ENCODE peak calls at places on chromosomes 6 and 20, in eight cellular contexts. One of them, this sample, is unnamed.

GRCh38 chr20:49245921-49246740 is 26.9 kb downstream of the DDX27 start:
- DNase-seq in BJ: no peak
- DNase-seq in fibroblast of the aortic adventitia: peak
- DNase-seq in Panc1: peak
- DNase-seq in neural crest cell: no peak
- DNase-seq in fibroblast of lung: peak
- DNase-seq in HCT116: peak
- DNase-seq in lower leg skin: no peak
- DNase-seq in this sample: no peak

GRCh38 chr20:12723811-12724210 is 285.0 kb upstream of the SPTLC3 start:
- DNase-seq in lower leg skin: no peak
- DNase-seq in neural crest cell: no peak
- DNase-seq in BJ: no peak
- DNase-seq in fibroblast of the aortic adventitia: no peak
- DNase-seq in HCT116: no peak
- DNase-seq in Panc1: no peak
- DNase-seq in fibroblast of lung: no peak
- DNase-seq in this sample: no peak

GRCh38 chr6:89938014-89938413 is 43.7 kb downstream of the GJA10 start:
- DNase-seq in BJ: no peak
- DNase-seq in lower leg skin: no peak
- DNase-seq in fibroblast of the aortic adventitia: no peak
- DNase-seq in HCT116: no peak
- DNase-seq in Panc1: no peak
- DNase-seq in fibroblast of lung: no peak
- DNase-seq in neural crest cell: no peak
- DNase-seq in this sample: no peak

GRCh38 chr6:68777956-68778355 is 142.9 kb downstream of the ADGRB3 start:
- DNase-seq in BJ: no peak
- DNase-seq in Panc1: no peak
- DNase-seq in fibroblast of the aortic adventitia: peak
- DNase-seq in fibroblast of lung: peak
- DNase-seq in HCT116: no peak
- DNase-seq in lower leg skin: no peak
- DNase-seq in neural crest cell: no peak
- DNase-seq in this sample: no peak

GRCh38 chr6:154302111-154302752 is 54.4 kb downstream of the IPCEF1 start:
- DNase-seq in neural crest cell: no peak
- DNase-seq in Panc1: no peak
- DNase-seq in fibroblast of the aortic adventitia: peak
- DNase-seq in BJ: peak
- DNase-seq in lower leg skin: no peak
- DNase-seq in HCT116: no peak
- DNase-seq in fibroblast of lung: peak
- DNase-seq in this sample: no peak

GRCh38 chr6:32668226-32668747 is 1.8 kb upstream of the HLA-DQB1 start:
- DNase-seq in neural crest cell: no peak
- DNase-seq in BJ: no peak
- DNase-seq in lower leg skin: no peak
- DNase-seq in fibroblast of lung: no peak
- DNase-seq in HCT116: peak
- DNase-seq in Panc1: no peak
- DNase-seq in fibroblast of the aortic adventitia: peak
- DNase-seq in this sample: no peak

GRCh38 chr6:117481278-117481925 is 1.1 kb upstream of the DCBLD1 start:
- DNase-seq in HCT116: no peak
- DNase-seq in BJ: no peak
- DNase-seq in lower leg skin: no peak
- DNase-seq in fibroblast of the aortic adventitia: no peak
- DNase-seq in neural crest cell: no peak
- DNase-seq in Panc1: no peak
- DNase-seq in fibroblast of lung: no peak
- DNase-seq in this sample: peak

GRCh38 chr20:44028868-44029847 is 114.5 kb downstream of the TOX2 start:
- DNase-seq in fibroblast of lung: no peak
- DNase-seq in fibroblast of the aortic adventitia: no peak
- DNase-seq in BJ: no peak
- DNase-seq in neural crest cell: no peak
- DNase-seq in HCT116: no peak
- DNase-seq in Panc1: no peak
- DNase-seq in lower leg skin: peak
- DNase-seq in this sample: no peak

GRCh38 chr6:106197441-106197840 is 111.3 kb downstream of the PRDM1 start:
- DNase-seq in Panc1: no peak
- DNase-seq in lower leg skin: no peak
- DNase-seq in neural crest cell: no peak
- DNase-seq in fibroblast of lung: no peak
- DNase-seq in fibroblast of the aortic adventitia: no peak
- DNase-seq in HCT116: no peak
- DNase-seq in BJ: no peak
- DNase-seq in this sample: no peak

GRCh38 chr6:16184129-16184528 is 54.3 kb upstream of the GMPR start:
- DNase-seq in fibroblast of the aortic adventitia: peak
- DNase-seq in lower leg skin: no peak
- DNase-seq in HCT116: peak
- DNase-seq in Panc1: no peak
- DNase-seq in neural crest cell: no peak
- DNase-seq in fibroblast of lung: no peak
- DNase-seq in BJ: no peak
- DNase-seq in this sample: no peak

GRCh38 chr6:144383336-144383735 is 98.2 kb downstream of the UTRN start:
- DNase-seq in fibroblast of the aortic adventitia: no peak
- DNase-seq in neural crest cell: no peak
- DNase-seq in Panc1: no peak
- DNase-seq in HCT116: no peak
- DNase-seq in fibroblast of lung: no peak
- DNase-seq in lower leg skin: no peak
- DNase-seq in BJ: no peak
- DNase-seq in this sample: no peak

GRCh38 chr6:79062708-79063107 is 15.3 kb downstream of the PHIP start:
- DNase-seq in Panc1: no peak
- DNase-seq in fibroblast of the aortic adventitia: no peak
- DNase-seq in HCT116: no peak
- DNase-seq in fibroblast of lung: no peak
- DNase-seq in BJ: no peak
- DNase-seq in neural crest cell: no peak
- DNase-seq in lower leg skin: no peak
- DNase-seq in this sample: no peak

GRCh38 chr20:23234311-23235078 is 116.1 kb upstream of the NXT1 start:
- DNase-seq in neural crest cell: no peak
- DNase-seq in fibroblast of the aortic adventitia: peak
- DNase-seq in Panc1: no peak
- DNase-seq in HCT116: no peak
- DNase-seq in BJ: no peak
- DNase-seq in lower leg skin: peak
- DNase-seq in fibroblast of lung: no peak
- DNase-seq in this sample: no peak

GRCh38 chr20:4227085-4227821 is 211.9 kb upstream of the RNF24 start:
- DNase-seq in lower leg skin: no peak
- DNase-seq in HCT116: no peak
- DNase-seq in fibroblast of the aortic adventitia: peak
- DNase-seq in Panc1: no peak
- DNase-seq in BJ: peak
- DNase-seq in fibroblast of lung: peak
- DNase-seq in neural crest cell: no peak
- DNase-seq in this sample: no peak
- TF ChIP-seq CTCF in lower leg skin: no peak
- TF ChIP-seq CTCF in HCT116: peak
- TF ChIP-seq CTCF in fibroblast of the aortic adventitia: peak
- TF ChIP-seq CTCF in Panc1: peak
- TF ChIP-seq CTCF in BJ: peak
- TF ChIP-seq CTCF in fibroblast of lung: peak
- TF ChIP-seq CTCF in neural crest cell: peak
- TF ChIP-seq CTCF in this sample: peak

GRCh38 chr6:121677551-121677950 is 242.1 kb downstream of the GJA1 start:
- DNase-seq in BJ: no peak
- DNase-seq in neural crest cell: no peak
- DNase-seq in HCT116: no peak
- DNase-seq in Panc1: no peak
- DNase-seq in fibroblast of lung: peak
- DNase-seq in fibroblast of the aortic adventitia: no peak
- DNase-seq in lower leg skin: no peak
- DNase-seq in this sample: no peak

GRCh38 chr6:121678245-121678644 is 242.8 kb downstream of the GJA1 start:
- DNase-seq in Panc1: no peak
- DNase-seq in lower leg skin: no peak
- DNase-seq in fibroblast of the aortic adventitia: peak
- DNase-seq in BJ: no peak
- DNase-seq in HCT116: no peak
- DNase-seq in neural crest cell: no peak
- DNase-seq in fibroblast of lung: peak
- DNase-seq in this sample: no peak

GRCh38 chr6:121682666-121683065 is 247.2 kb downstream of the GJA1 start:
- DNase-seq in BJ: no peak
- DNase-seq in HCT116: no peak
- DNase-seq in lower leg skin: no peak
- DNase-seq in Panc1: no peak
- DNase-seq in fibroblast of lung: no peak
- DNase-seq in fibroblast of the aortic adventitia: no peak
- DNase-seq in neural crest cell: no peak
- DNase-seq in this sample: no peak

DNA sequence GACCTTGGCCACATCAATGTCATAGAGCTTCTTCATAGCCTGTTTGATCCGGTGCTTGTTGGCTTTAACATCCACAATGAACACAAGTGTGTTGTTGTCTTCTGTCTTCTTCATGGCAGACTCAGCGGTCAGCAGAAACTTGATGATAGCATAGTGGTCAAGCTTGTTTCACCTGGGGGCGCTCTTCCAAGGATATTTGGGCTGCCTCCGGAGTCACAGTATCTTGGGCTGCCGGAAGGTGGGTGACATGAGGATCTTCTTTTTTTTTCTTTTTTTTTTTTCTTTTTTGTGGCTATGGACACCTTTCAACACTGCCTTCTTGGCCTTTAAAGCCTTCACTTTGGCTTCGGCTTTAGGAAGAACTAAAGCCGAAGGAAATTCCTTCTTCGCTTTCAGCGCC is 244.6 kb downstream of the GJA1 start:
- DNase-seq in BJ: no peak
- DNase-seq in HCT116: no peak
- DNase-seq in fibroblast of the aortic adventitia: no peak
- DNase-seq in neural crest cell: no peak
- DNase-seq in lower leg skin: no peak
- DNase-seq in Panc1: no peak
- DNase-seq in fibroblast of lung: no peak
- DNase-seq in this sample: no peak
- TF ChIP-seq CTCF in BJ: no peak
- TF ChIP-seq CTCF in HCT116: peak
- TF ChIP-seq CTCF in fibroblast of the aortic adventitia: no peak
- TF ChIP-seq CTCF in neural crest cell: no peak
- TF ChIP-seq CTCF in lower leg skin: no peak
- TF ChIP-seq CTCF in Panc1: peak
- TF ChIP-seq CTCF in fibroblast of lung: no peak
- TF ChIP-seq CTCF in this sample: no peak

DNA sequence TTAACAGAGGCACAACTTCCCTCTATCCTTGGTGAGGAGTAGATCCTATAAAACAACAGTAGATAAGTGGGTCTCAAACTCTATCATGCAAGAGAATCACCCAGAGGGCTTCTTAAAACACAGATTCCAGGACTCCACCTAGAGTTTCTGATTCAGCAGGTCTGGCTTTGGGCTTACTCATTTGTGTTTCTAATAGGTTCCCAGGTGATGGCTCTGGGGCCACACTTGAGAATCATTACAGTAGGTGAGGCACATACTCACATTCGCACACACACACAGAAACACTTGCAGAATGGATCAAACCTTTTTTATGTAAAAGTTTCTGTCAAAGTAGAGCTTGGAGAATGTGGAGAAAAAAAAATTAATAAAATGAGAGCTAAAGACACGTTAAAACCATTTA is 52.4 kb downstream of the TMEM242 start:
- DNase-seq in neural crest cell: no peak
- DNase-seq in BJ: no peak
- DNase-seq in fibroblast of lung: no peak
- DNase-seq in fibroblast of the aortic adventitia: no peak
- DNase-seq in Panc1: no peak
- DNase-seq in HCT116: no peak
- DNase-seq in lower leg skin: peak
- DNase-seq in this sample: no peak
- TF ChIP-seq CTCF in neural crest cell: no peak
- TF ChIP-seq CTCF in BJ: no peak
- TF ChIP-seq CTCF in fibroblast of lung: no peak
- TF ChIP-seq CTCF in fibroblast of the aortic adventitia: no peak
- TF ChIP-seq CTCF in Panc1: no peak
- TF ChIP-seq CTCF in HCT116: no peak
- TF ChIP-seq CTCF in lower leg skin: no peak
- TF ChIP-seq CTCF in this sample: no peak

GRCh38 chr6:138804986-138805385 is 9.1 kb downstream of the ECT2L start:
- DNase-seq in BJ: no peak
- DNase-seq in Panc1: no peak
- DNase-seq in fibroblast of the aortic adventitia: no peak
- DNase-seq in lower leg skin: no peak
- DNase-seq in HCT116: no peak
- DNase-seq in neural crest cell: no peak
- DNase-seq in fibroblast of lung: no peak
- DNase-seq in this sample: no peak

GRCh38 chr6:138803914-138804313 is 8.0 kb downstream of the ECT2L start:
- DNase-seq in HCT116: no peak
- DNase-seq in lower leg skin: no peak
- DNase-seq in neural crest cell: no peak
- DNase-seq in Panc1: no peak
- DNase-seq in fibroblast of lung: no peak
- DNase-seq in fibroblast of the aortic adventitia: peak
- DNase-seq in BJ: no peak
- DNase-seq in this sample: no peak

GRCh38 chr6:138798028-138798427 is 2.1 kb downstream of the ECT2L start:
- DNase-seq in Panc1: no peak
- DNase-seq in lower leg skin: no peak
- DNase-seq in fibroblast of the aortic adventitia: no peak
- DNase-seq in fibroblast of lung: no peak
- DNase-seq in BJ: no peak
- DNase-seq in neural crest cell: no peak
- DNase-seq in HCT116: no peak
- DNase-seq in this sample: no peak

GRCh38 chr6:138795809-138796469 is at the start of gene ECT2L:
- DNase-seq in fibroblast of the aortic adventitia: peak
- DNase-seq in lower leg skin: peak
- DNase-seq in BJ: no peak
- DNase-seq in Panc1: no peak
- DNase-seq in HCT116: no peak
- DNase-seq in neural crest cell: peak
- DNase-seq in fibroblast of lung: peak
- DNase-seq in this sample: peak

DNA sequence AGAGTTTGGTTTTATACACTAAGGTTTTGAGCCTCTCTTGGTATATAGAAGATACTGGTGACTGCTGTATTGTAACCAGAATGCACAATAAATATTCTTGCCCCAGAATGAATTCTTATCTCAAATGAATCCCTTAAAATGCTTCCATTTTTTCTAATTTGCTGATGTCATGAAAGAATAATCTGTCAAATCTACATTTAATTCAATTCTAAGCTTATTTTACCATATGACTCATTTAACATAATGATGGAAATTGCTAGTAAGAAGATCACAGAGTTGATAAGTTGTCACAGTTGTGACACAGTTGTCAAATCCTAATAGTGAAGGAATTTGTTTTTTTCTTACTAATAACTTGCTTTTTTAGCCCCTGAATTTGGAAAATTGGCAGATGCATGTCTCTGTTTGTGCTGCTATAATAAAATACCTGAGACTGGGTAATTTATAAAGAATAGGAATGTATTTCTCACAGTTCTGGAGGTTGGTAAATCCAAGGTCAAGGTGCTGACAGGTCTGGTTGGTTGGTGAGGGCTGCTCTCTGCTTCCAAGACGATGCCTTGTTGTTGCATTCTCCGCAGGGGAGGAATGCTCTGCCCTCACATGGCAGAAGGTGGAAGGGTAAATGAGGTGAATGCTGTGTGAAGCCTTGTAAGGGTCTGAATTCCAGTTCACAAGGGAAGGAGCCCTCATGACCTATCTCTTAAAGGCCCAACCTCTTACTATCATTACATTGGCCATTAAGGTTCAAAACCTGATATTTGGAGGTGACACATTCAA is 4.7 kb downstream of the ECT2L start:
- DNase-seq in neural crest cell: no peak
- DNase-seq in Panc1: no peak
- DNase-seq in fibroblast of lung: no peak
- DNase-seq in lower leg skin: no peak
- DNase-seq in fibroblast of the aortic adventitia: no peak
- DNase-seq in BJ: no peak
- DNase-seq in HCT116: no peak
- DNase-seq in this sample: no peak
- TF ChIP-seq CTCF in neural crest cell: no peak
- TF ChIP-seq CTCF in Panc1: peak
- TF ChIP-seq CTCF in fibroblast of lung: no peak
- TF ChIP-seq CTCF in lower leg skin: no peak
- TF ChIP-seq CTCF in fibroblast of the aortic adventitia: no peak
- TF ChIP-seq CTCF in BJ: no peak
- TF ChIP-seq CTCF in HCT116: peak
- TF ChIP-seq CTCF in this sample: no peak